ENCODE peak calls at places on chromosomes 12 and 14, in five cellular contexts. One of them, this sample, is unnamed.

GRCh38 chr12:123089631-123090353 is 61.1 kb downstream of the PITPNM2 start:
- DNase-seq in progenitor cell of endocrine pancreas: no peak
- DNase-seq in AG10803: peak; percentile 96
- DNase-seq in HFF-Myc: peak; percentile 96
- DNase-seq in uterus: no peak
- DNase-seq in this sample: no peak

GRCh38 chr12:55631743-55632142 is 4.9 kb upstream of the OR10P1 start:
- DNase-seq in progenitor cell of endocrine pancreas: no peak
- DNase-seq in AG10803: no peak
- DNase-seq in HFF-Myc: no peak
- DNase-seq in uterus: no peak
- DNase-seq in this sample: no peak

GRCh38 chr12:24661657-24662096 is 287.2 kb downstream of the BCAT1 start:
- DNase-seq in progenitor cell of endocrine pancreas: no peak
- DNase-seq in AG10803: peak; percentile 16
- DNase-seq in HFF-Myc: no peak
- DNase-seq in uterus: no peak
- DNase-seq in this sample: no peak

GRCh38 chr14:97106166-97106565 is 309.0 kb downstream of the VRK1 start:
- DNase-seq in progenitor cell of endocrine pancreas: no peak
- DNase-seq in AG10803: no peak
- DNase-seq in HFF-Myc: no peak
- DNase-seq in uterus: no peak
- DNase-seq in this sample: no peak

GRCh38 chr12:96034631-96035282 is 630 bp downstream of the LTA4H start:
- DNase-seq in progenitor cell of endocrine pancreas: no peak
- DNase-seq in AG10803: peak; percentile 35
- DNase-seq in HFF-Myc: no peak
- DNase-seq in uterus: peak; percentile 26
- DNase-seq in this sample: peak; percentile 9

GRCh38 chr14:96160030-96160912 is 44.4 kb upstream of the BDKRB2 start:
- DNase-seq in progenitor cell of endocrine pancreas: no peak
- DNase-seq in AG10803: no peak
- DNase-seq in HFF-Myc: no peak
- DNase-seq in uterus: no peak
- DNase-seq in this sample: no peak

GRCh38 chr12:94898388-94898787 is 105.1 kb downstream of the NDUFA12 start:
- DNase-seq in progenitor cell of endocrine pancreas: no peak
- DNase-seq in AG10803: peak; percentile 4
- DNase-seq in HFF-Myc: no peak
- DNase-seq in uterus: no peak
- DNase-seq in this sample: no peak

GRCh38 chr12:103503546-103504480 is 8.0 kb upstream of the C12orf42 start:
- DNase-seq in progenitor cell of endocrine pancreas: peak; percentile 26
- DNase-seq in AG10803: no peak
- DNase-seq in HFF-Myc: no peak
- DNase-seq in uterus: no peak
- DNase-seq in this sample: peak; percentile 45

GRCh38 chr12:120666577-120667390 is 20.2 kb upstream of the MLEC start:
- DNase-seq in progenitor cell of endocrine pancreas: no peak
- DNase-seq in AG10803: no peak
- DNase-seq in HFF-Myc: no peak
- DNase-seq in uterus: no peak
- DNase-seq in this sample: no peak

GRCh38 chr12:132561784-132562156 is 48.6 kb downstream of the LRCOL1 start:
- DNase-seq in progenitor cell of endocrine pancreas: no peak
- DNase-seq in AG10803: no peak
- DNase-seq in HFF-Myc: no peak
- DNase-seq in uterus: no peak
- DNase-seq in this sample: peak; percentile 48
- TF ChIP-seq CTCF in progenitor cell of endocrine pancreas: peak; percentile 45
- TF ChIP-seq CTCF in AG10803: peak; percentile 33
- TF ChIP-seq CTCF in HFF-Myc: peak; percentile 60
- TF ChIP-seq CTCF in uterus: no peak
- TF ChIP-seq CTCF in this sample: no peak

DNA sequence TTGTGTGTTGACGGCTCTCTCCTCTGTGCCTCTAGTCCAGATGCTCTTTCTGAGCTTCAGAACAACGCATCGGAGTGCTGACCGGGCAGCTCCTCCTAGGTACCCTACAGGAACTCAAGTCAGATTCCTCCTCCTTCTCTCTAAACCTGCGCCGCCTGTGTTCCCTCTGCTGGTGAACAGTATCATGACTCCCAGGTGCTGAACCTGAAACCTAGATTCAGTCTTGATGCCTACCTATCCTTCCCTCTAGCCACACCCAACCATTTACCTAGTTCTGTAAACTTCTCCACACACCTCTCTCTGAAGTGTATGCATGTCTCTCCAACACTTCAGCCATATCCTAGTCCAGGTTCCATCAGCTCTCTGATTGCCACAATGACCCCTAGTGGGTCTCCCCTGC is 112.7 kb downstream of the EFCAB11 start:
- DNase-seq in progenitor cell of endocrine pancreas: no peak
- DNase-seq in AG10803: no peak
- DNase-seq in HFF-Myc: no peak
- DNase-seq in uterus: no peak
- DNase-seq in this sample: no peak
- TF ChIP-seq CTCF in progenitor cell of endocrine pancreas: peak; percentile 14
- TF ChIP-seq CTCF in AG10803: no peak
- TF ChIP-seq CTCF in HFF-Myc: no peak
- TF ChIP-seq CTCF in uterus: no peak
- TF ChIP-seq CTCF in this sample: no peak

GRCh38 chr12:106918746-106919145 is 37.0 kb upstream of the TMEM263 start:
- DNase-seq in progenitor cell of endocrine pancreas: no peak
- DNase-seq in AG10803: no peak
- DNase-seq in HFF-Myc: no peak
- DNase-seq in uterus: no peak
- DNase-seq in this sample: peak; percentile 28
- TF ChIP-seq CTCF in progenitor cell of endocrine pancreas: peak; percentile 73
- TF ChIP-seq CTCF in AG10803: peak; percentile 36
- TF ChIP-seq CTCF in HFF-Myc: peak; percentile 42
- TF ChIP-seq CTCF in uterus: no peak
- TF ChIP-seq CTCF in this sample: peak; percentile 71

DNA sequence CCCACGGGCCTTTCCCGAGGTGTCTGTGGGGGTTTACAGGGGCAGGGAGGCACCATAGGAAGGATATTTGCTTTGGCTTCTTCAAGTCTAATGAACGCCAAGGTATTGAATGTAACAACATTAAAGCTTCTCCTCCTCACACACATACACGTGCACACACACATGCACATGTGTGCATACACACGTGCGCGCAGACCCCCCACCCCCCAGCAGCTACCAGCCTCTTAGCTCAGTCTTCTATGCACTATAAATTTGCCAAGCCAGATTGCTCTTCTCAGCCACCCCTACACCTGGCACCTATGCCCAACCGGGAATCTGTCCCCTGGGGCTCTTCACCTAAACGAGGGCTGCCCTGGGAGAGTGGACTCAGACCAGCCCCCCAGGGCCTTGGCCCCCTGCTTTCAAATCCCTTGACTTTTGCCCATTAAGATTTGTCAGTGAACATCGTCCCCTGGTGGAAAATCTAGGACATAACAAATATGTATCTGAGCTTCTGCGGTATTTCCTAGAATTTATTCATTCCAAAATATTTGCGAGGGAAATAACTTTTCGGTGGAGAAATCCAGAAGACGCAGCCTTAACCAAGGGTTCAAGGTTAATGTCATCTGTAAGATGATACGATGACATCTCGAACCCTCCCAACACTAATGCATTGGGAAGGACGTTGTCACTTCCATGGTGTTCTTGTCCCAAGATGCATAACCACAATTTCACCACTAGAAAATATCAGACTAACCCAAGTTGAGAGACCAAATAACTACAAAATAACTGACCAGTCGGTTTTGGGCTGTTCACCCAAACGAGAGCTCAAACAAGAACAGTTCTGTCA is 330.4 kb downstream of the MED13L start:
- DNase-seq in progenitor cell of endocrine pancreas: no peak
- DNase-seq in AG10803: no peak
- DNase-seq in HFF-Myc: no peak
- DNase-seq in uterus: no peak
- DNase-seq in this sample: no peak
- TF ChIP-seq CTCF in progenitor cell of endocrine pancreas: peak; percentile 60
- TF ChIP-seq CTCF in AG10803: peak; percentile 57
- TF ChIP-seq CTCF in HFF-Myc: peak; percentile 63
- TF ChIP-seq CTCF in uterus: no peak
- TF ChIP-seq CTCF in this sample: peak; percentile 58

GRCh38 chr12:43914923-43915468 is 79.1 kb downstream of the TMEM117 start:
- DNase-seq in progenitor cell of endocrine pancreas: no peak
- DNase-seq in AG10803: no peak
- DNase-seq in HFF-Myc: no peak
- DNase-seq in uterus: no peak
- DNase-seq in this sample: no peak
- TF ChIP-seq CTCF in progenitor cell of endocrine pancreas: peak; percentile 38
- TF ChIP-seq CTCF in AG10803: peak; percentile 37
- TF ChIP-seq CTCF in HFF-Myc: no peak
- TF ChIP-seq CTCF in uterus: no peak
- TF ChIP-seq CTCF in this sample: peak; percentile 40

GRCh38 chr12:10904686-10905085 is 4.7 kb downstream of the TAS2R13 start:
- DNase-seq in progenitor cell of endocrine pancreas: no peak
- DNase-seq in AG10803: no peak
- DNase-seq in HFF-Myc: no peak
- DNase-seq in uterus: no peak
- DNase-seq in this sample: no peak

GRCh38 chr12:10900972-10901371 is 8.4 kb downstream of the TAS2R13 start:
- DNase-seq in progenitor cell of endocrine pancreas: no peak
- DNase-seq in AG10803: no peak
- DNase-seq in HFF-Myc: no peak
- DNase-seq in uterus: no peak
- DNase-seq in this sample: no peak

GRCh38 chr12:10900530-10900929 is 8.8 kb downstream of the TAS2R13 start:
- DNase-seq in progenitor cell of endocrine pancreas: no peak
- DNase-seq in AG10803: no peak
- DNase-seq in HFF-Myc: no peak
- DNase-seq in uterus: no peak
- DNase-seq in this sample: no peak

GRCh38 chr12:10896854-10897253 is 12.5 kb downstream of the TAS2R13 start:
- DNase-seq in progenitor cell of endocrine pancreas: no peak
- DNase-seq in AG10803: no peak
- DNase-seq in HFF-Myc: no peak
- DNase-seq in uterus: no peak
- DNase-seq in this sample: no peak

DNA sequence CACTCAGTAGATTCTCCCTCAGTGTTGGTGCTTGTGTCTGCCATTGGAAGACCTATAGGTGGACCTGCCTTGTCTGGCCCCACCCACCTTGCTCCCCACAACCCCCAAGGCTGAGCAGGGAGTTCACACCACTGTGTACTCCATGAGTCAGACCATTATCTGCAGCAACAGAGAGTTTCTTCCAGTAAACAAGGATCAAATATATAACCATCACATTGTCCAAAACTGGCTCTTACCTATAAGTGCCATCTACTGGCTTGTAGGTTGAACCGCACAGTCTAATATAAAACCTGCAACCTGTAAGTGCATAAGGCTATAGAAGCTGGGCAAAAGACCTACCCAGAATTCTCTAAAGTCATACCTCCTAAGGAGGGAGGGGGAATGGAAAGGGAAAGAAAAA is 7.9 kb downstream of the TAS2R13 start:
- DNase-seq in progenitor cell of endocrine pancreas: no peak
- DNase-seq in AG10803: no peak
- DNase-seq in HFF-Myc: no peak
- DNase-seq in uterus: no peak
- DNase-seq in this sample: no peak
- TF ChIP-seq CTCF in progenitor cell of endocrine pancreas: peak; percentile 23
- TF ChIP-seq CTCF in AG10803: no peak
- TF ChIP-seq CTCF in HFF-Myc: no peak
- TF ChIP-seq CTCF in uterus: no peak
- TF ChIP-seq CTCF in this sample: peak; percentile 36

GRCh38 chr12:130474599-130474998 is 136.9 kb downstream of the PIWIL1 start:
- DNase-seq in progenitor cell of endocrine pancreas: no peak
- DNase-seq in AG10803: no peak
- DNase-seq in HFF-Myc: no peak
- DNase-seq in uterus: no peak
- DNase-seq in this sample: no peak
- TF ChIP-seq CTCF in progenitor cell of endocrine pancreas: no peak
- TF ChIP-seq CTCF in AG10803: no peak
- TF ChIP-seq CTCF in HFF-Myc: no peak
- TF ChIP-seq CTCF in uterus: no peak
- TF ChIP-seq CTCF in this sample: no peak

This sample was measured in neural crest cell.